ENCODE peak calls at places on chromosomes 5 and 9, in ten cellular contexts. One of them, this sample, is unnamed.

GRCh38 chr9:88183798-88184495 is 45.7 kb upstream of the SPATA31C2 start:
- DNase-seq in activated CD4-positive, alpha-beta memory T cell treated with anti-CD3 and anti-CD28 coated beads, Interleukin-2, amount 10 ng/mL, durations not matched to agents 7 days and 5 days: no peak
- DNase-seq in foreskin keratinocyte: no peak
- DNase-seq in right atrium auricular region: no peak
- DNase-seq in HEK293T: no peak
- DNase-seq in MM.1S: no peak
- DNase-seq in A549: no peak
- DNase-seq in fibroblast of the conjunctiva: no peak
- DNase-seq in NT2/D1: no peak
- DNase-seq in HCT116: no peak
- DNase-seq in this sample: no peak

GRCh38 chr5:36491860-36492259 is 114.5 kb upstream of the SLC1A3 start:
- DNase-seq in activated CD4-positive, alpha-beta memory T cell treated with anti-CD3 and anti-CD28 coated beads, Interleukin-2, amount 10 ng/mL, durations not matched to agents 7 days and 5 days: no peak
- DNase-seq in foreskin keratinocyte: no peak
- DNase-seq in right atrium auricular region: no peak
- DNase-seq in HEK293T: no peak
- DNase-seq in MM.1S: no peak
- DNase-seq in A549: no peak
- DNase-seq in fibroblast of the conjunctiva: no peak
- DNase-seq in NT2/D1: no peak
- DNase-seq in HCT116: no peak
- DNase-seq in this sample: no peak

GRCh38 chr5:158884827-158885512 is 214.7 kb downstream of the EBF1 start:
- DNase-seq in activated CD4-positive, alpha-beta memory T cell treated with anti-CD3 and anti-CD28 coated beads, Interleukin-2, amount 10 ng/mL, durations not matched to agents 7 days and 5 days: no peak
- DNase-seq in foreskin keratinocyte: no peak
- DNase-seq in right atrium auricular region: no peak
- DNase-seq in HEK293T: no peak
- DNase-seq in MM.1S: no peak
- DNase-seq in A549: no peak
- DNase-seq in fibroblast of the conjunctiva: no peak
- DNase-seq in NT2/D1: no peak
- DNase-seq in HCT116: no peak
- DNase-seq in this sample: no peak

GRCh38 chr9:129108805-129109370 is 1.7 kb downstream of the CRAT start:
- DNase-seq in activated CD4-positive, alpha-beta memory T cell treated with anti-CD3 and anti-CD28 coated beads, Interleukin-2, amount 10 ng/mL, durations not matched to agents 7 days and 5 days: no peak
- DNase-seq in foreskin keratinocyte: no peak
- DNase-seq in right atrium auricular region: no peak
- DNase-seq in HEK293T: no peak
- DNase-seq in MM.1S: no peak
- DNase-seq in A549: no peak
- DNase-seq in fibroblast of the conjunctiva: no peak
- DNase-seq in NT2/D1: no peak
- DNase-seq in HCT116: no peak
- DNase-seq in this sample: no peak

GRCh38 chr5:161189452-161189851 is 337.4 kb upstream of the ATP10B start:
- DNase-seq in activated CD4-positive, alpha-beta memory T cell treated with anti-CD3 and anti-CD28 coated beads, Interleukin-2, amount 10 ng/mL, durations not matched to agents 7 days and 5 days: no peak
- DNase-seq in foreskin keratinocyte: no peak
- DNase-seq in right atrium auricular region: no peak
- DNase-seq in HEK293T: no peak
- DNase-seq in MM.1S: no peak
- DNase-seq in A549: no peak
- DNase-seq in fibroblast of the conjunctiva: no peak
- DNase-seq in NT2/D1: no peak
- DNase-seq in HCT116: no peak
- DNase-seq in this sample: no peak

GRCh38 chr5:150208187-150209015 is 18.5 kb downstream of the SLC6A7 start:
- DNase-seq in activated CD4-positive, alpha-beta memory T cell treated with anti-CD3 and anti-CD28 coated beads, Interleukin-2, amount 10 ng/mL, durations not matched to agents 7 days and 5 days: no peak
- DNase-seq in foreskin keratinocyte: peak
- DNase-seq in right atrium auricular region: no peak
- DNase-seq in HEK293T: no peak
- DNase-seq in MM.1S: no peak
- DNase-seq in A549: peak
- DNase-seq in fibroblast of the conjunctiva: no peak
- DNase-seq in NT2/D1: no peak
- DNase-seq in HCT116: no peak
- DNase-seq in this sample: no peak

GRCh38 chr5:17401509-17402290 is 96.3 kb upstream of the TAF11L2 start:
- DNase-seq in activated CD4-positive, alpha-beta memory T cell treated with anti-CD3 and anti-CD28 coated beads, Interleukin-2, amount 10 ng/mL, durations not matched to agents 7 days and 5 days: no peak
- DNase-seq in foreskin keratinocyte: no peak
- DNase-seq in right atrium auricular region: no peak
- DNase-seq in HEK293T: no peak
- DNase-seq in MM.1S: no peak
- DNase-seq in A549: no peak
- DNase-seq in fibroblast of the conjunctiva: no peak
- DNase-seq in NT2/D1: no peak
- DNase-seq in HCT116: no peak
- DNase-seq in this sample: no peak

GRCh38 chr5:1028481-1029269 is 20.1 kb downstream of the NKD2 start:
- DNase-seq in activated CD4-positive, alpha-beta memory T cell treated with anti-CD3 and anti-CD28 coated beads, Interleukin-2, amount 10 ng/mL, durations not matched to agents 7 days and 5 days: no peak
- DNase-seq in foreskin keratinocyte: no peak
- DNase-seq in right atrium auricular region: no peak
- DNase-seq in HEK293T: no peak
- DNase-seq in MM.1S: no peak
- DNase-seq in A549: no peak
- DNase-seq in fibroblast of the conjunctiva: no peak
- DNase-seq in NT2/D1: no peak
- DNase-seq in HCT116: no peak
- DNase-seq in this sample: no peak

GRCh38 chr9:122179690-122180074 is 20.0 kb downstream of the MORN5 start:
- DNase-seq in activated CD4-positive, alpha-beta memory T cell treated with anti-CD3 and anti-CD28 coated beads, Interleukin-2, amount 10 ng/mL, durations not matched to agents 7 days and 5 days: no peak
- DNase-seq in foreskin keratinocyte: no peak
- DNase-seq in right atrium auricular region: no peak
- DNase-seq in HEK293T: no peak
- DNase-seq in MM.1S: no peak
- DNase-seq in A549: no peak
- DNase-seq in fibroblast of the conjunctiva: no peak
- DNase-seq in NT2/D1: no peak
- DNase-seq in HCT116: peak
- DNase-seq in this sample: no peak

GRCh38 chr5:72108200-72109050 is 1.1 kb downstream of the MAP1B start:
- DNase-seq in activated CD4-positive, alpha-beta memory T cell treated with anti-CD3 and anti-CD28 coated beads, Interleukin-2, amount 10 ng/mL, durations not matched to agents 7 days and 5 days: no peak
- DNase-seq in foreskin keratinocyte: peak
- DNase-seq in right atrium auricular region: peak
- DNase-seq in HEK293T: peak
- DNase-seq in MM.1S: peak
- DNase-seq in A549: peak
- DNase-seq in fibroblast of the conjunctiva: peak
- DNase-seq in NT2/D1: peak
- DNase-seq in HCT116: no peak
- DNase-seq in this sample: no peak

This sample was measured in GM18507.